ENCODE peak calls at places on chromosomes 2 and 18, in five cellular contexts. I is hepatocyte, E is H1, D is mammary epithelial cell, R is fibroblast of lung. K is an unnamed sample.

GRCh38 chr18:34787931-34788532 is 77.9 kb downstream of the DTNA start:
- DNase-seq in I (peak; percentile 80), E (no peak), D (peak; percentile 42), R (peak; percentile 76), K (peak; percentile 75)

GRCh38 chr18:45589559-45590041 is 25.7 kb upstream of the SLC14A2 start:
- DNase-seq in I (no peak), E (no peak), D (no peak), R (peak; percentile 96), K (peak; percentile 24)

GRCh38 chr18:55384551-55385275 is 203.3 kb downstream of the TCF4 start:
- DNase-seq in I (no peak), E (peak; percentile 72), D (peak; percentile 32), R (peak; percentile 62), K (peak; percentile 68)

GRCh38 chr2:100741880-100742814 is 77.8 kb upstream of the NPAS2 start:
- DNase-seq in I (peak; percentile 69), E (no peak), D (peak; percentile 96), R (peak; percentile 99), K (no peak)

GRCh38 chr2:2332381-2332780 is 1.3 kb upstream of the MYT1L start:
- DNase-seq in I (no peak), E (no peak), D (no peak), R (no peak), K (no peak)

GRCh38 chr2:26615336-26616031 is 25.7 kb downstream of the CIB4 start:
- DNase-seq in I (no peak), E (no peak), D (no peak), R (peak; percentile 33), K (no peak)

GRCh38 chr2:64165696-64166095 is 21.5 kb upstream of the PELI1 start:
- DNase-seq in I (no peak), E (no peak), D (peak; percentile 78), R (peak; percentile 76), K (no peak)

GRCh38 chr2:205692095-205692494 is 9.8 kb downstream of the NRP2 start:
- DNase-seq in I (no peak), E (peak; percentile 8), D (no peak), R (peak; percentile 44), K (no peak)

GRCh38 chr2:73927344-73927743 is 664 bp downstream of the DGUOK start:
- DNase-seq in I (no peak), E (no peak), D (no peak), R (no peak), K (no peak)

GRCh38 chr2:33256162-33256755 is 220.2 kb upstream of the RASGRP3 start:
- DNase-seq in I (no peak), E (no peak), D (no peak), R (no peak), K (no peak)

GRCh38 chr2:217366996-217367395 is 507.1 kb upstream of the TNP1 start:
- DNase-seq in I (no peak), E (no peak), D (peak; percentile 58), R (no peak), K (no peak)

GRCh38 chr2:174815524-174815923 is 51.3 kb upstream of the CHRNA1 start:
- DNase-seq in I (no peak), E (no peak), D (no peak), R (no peak), K (no peak)

GRCh38 chr2:88139203-88139702 is 11.4 kb upstream of the FABP1 start:
- DNase-seq in I (peak; percentile 33), E (no peak), D (no peak), R (no peak), K (no peak)

GRCh38 chr18:57211412-57211750 is 64.5 kb downstream of the BOD1L2 start:
- DNase-seq in I (no peak), E (no peak), D (no peak), R (no peak), K (no peak)

GRCh38 chr18:31983976-31984375 is 34.6 kb upstream of the RNF125 start:
- DNase-seq in I (no peak), E (no peak), D (no peak), R (no peak), K (no peak)

GRCh38 chr2:172985139-172985874 is 90.3 kb upstream of the MAP3K20 start:
- DNase-seq in I (no peak), E (no peak), D (peak; percentile 92), R (no peak), K (no peak)

GRCh38 chr2:102181919-102182635 is 4.7 kb upstream of the IL1RL2 start:
- DNase-seq in I (peak; percentile 23), E (no peak), D (no peak), R (peak; percentile 63), K (no peak)

DNA sequence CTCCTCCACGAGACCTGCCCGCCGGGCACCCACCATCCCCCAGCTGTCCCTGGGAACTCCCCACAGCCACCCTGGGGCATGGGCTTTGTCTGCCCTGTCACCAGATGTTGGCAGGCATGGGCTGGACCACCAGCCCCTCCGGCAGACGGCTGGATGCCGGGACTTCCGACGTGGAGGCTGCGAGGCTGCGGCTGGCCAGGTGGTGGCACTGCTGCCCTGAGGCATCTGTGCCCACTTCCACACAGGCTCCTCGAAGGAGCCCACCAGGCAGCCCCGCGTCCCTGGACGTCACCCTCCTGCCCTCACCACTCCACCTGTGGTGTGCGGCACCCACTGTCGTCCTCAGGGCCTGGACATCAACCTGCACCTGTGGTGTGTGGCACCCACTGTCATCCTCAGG is 319.9 kb upstream of the SALL3 start:
- DNase-seq in I (peak; percentile 50), E (peak; percentile 87), D (no peak), R (no peak), K (peak; percentile 67)
- TF ChIP-seq CTCF in I (peak; percentile 67), E (peak; percentile 88), D (no peak), R (no peak), K (peak; percentile 75)

GRCh38 chr2:95149397-95149984 is 10.2 kb downstream of the ZNF514 start:
- DNase-seq in I (no peak), E (no peak), D (no peak), R (peak; percentile 8), K (no peak)
- H3K9me3 ChIP-seq in I (peaks cover 86% of the 10 kb centered on the region), E (peaks cover 77% of the 10 kb centered on the region), D (peaks cover 74% of the 10 kb centered on the region), R (peaks cover 16% of the 10 kb centered on the region), K (peaks cover 52% of the 10 kb centered on the region)

DNA sequence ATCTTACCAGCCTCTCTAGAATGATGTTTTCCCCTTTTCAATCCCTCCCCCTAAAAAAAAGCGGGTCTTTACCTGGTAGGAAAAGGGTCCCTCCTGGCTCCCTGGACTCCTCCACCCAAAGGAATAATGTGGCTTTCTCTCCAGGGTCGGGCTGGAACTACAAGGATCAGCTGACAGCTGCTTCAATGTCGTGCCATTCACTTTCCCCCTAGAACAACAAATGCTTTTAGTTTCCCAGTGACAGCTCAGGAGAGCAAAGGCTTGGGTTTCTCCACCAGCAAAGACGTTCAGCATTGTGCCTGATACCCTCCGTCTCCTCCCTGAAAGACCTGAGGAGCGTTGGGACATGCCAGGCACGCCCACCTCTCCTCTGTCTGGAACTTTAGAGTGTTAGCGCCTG is 173.8 kb upstream of the SIX3 start:
- DNase-seq in I (no peak), E (peak; percentile 49), D (no peak), R (no peak), K (peak; percentile 16)
- TF ChIP-seq EZH2 in I (no peak), E (no peak), D (no peak), R (no peak), K (no peak)

GRCh38 chr2:20667151-20667530 is 197 bp downstream of the GDF7 start:
- DNase-seq in I (no peak), E (no peak), D (no peak), R (no peak), K (peak; percentile 71)
- TF ChIP-seq CTCF in I (no peak), E (no peak), D (no peak), R (no peak), K (no peak)